ENCODE peak calls at places on chromosomes 16 and 17, in four cellular contexts. Q, H, U and C are unnamed samples.

GRCh38 chr17:59311051-59311468 is 20.4 kb upstream of the YPEL2 start:
- DNase-seq in Q (peak), H (no peak), U (peak), C (peak)

GRCh38 chr16:75750516-75750915 is 24.2 kb upstream of the CPHXL start:
- DNase-seq in H (no peak), U (no peak), Q (no peak), C (no peak)

GRCh38 chr17:16474012-16474725 is 17.8 kb downstream of the LRRC75A start:
- DNase-seq in U (no peak), Q (peak), H (no peak), C (no peak)

GRCh38 chr17:21288581-21289017 is 4.1 kb downstream of the MAP2K3 start:
- DNase-seq in U (peak), H (no peak), Q (no peak), C (peak)

GRCh38 chr17:27379863-27380533 is 76.2 kb upstream of the KSR1 start:
- DNase-seq in H (no peak), Q (no peak), U (no peak), C (no peak)

GRCh38 chr16:51540259-51540658 is 389.2 kb upstream of the SALL1 start:
- DNase-seq in U (no peak), Q (no peak), H (no peak), C (no peak)

GRCh38 chr17:58618336-58618735 is 73.5 kb downstream of the TEX14 start:
- DNase-seq in U (no peak), H (no peak), Q (no peak), C (no peak)

GRCh38 chr16:13939821-13940220 is 19.9 kb downstream of the ERCC4 start:
- DNase-seq in Q (no peak), U (no peak), H (no peak), C (no peak)

GRCh38 chr16:53090591-53091507 is 36.1 kb downstream of the CHD9 start:
- DNase-seq in H (peak), Q (no peak), U (no peak), C (peak)

GRCh38 chr16:72927199-72928088 is 120.5 kb downstream of the ZFHX3 start:
- DNase-seq in U (no peak), Q (no peak), H (peak), C (no peak)

GRCh38 chr16:66326995-66327513 is 39.4 kb upstream of the CDH5 start:
- DNase-seq in H (no peak), Q (no peak), U (no peak), C (no peak)

GRCh38 chr16:31477220-31478216 is 5.4 kb upstream of the SLC5A2 start:
- DNase-seq in Q (peak), U (peak), H (no peak), C (peak)

GRCh38 chr17:45574376-45574775 is 83.9 kb upstream of the PLEKHM1 start:
- DNase-seq in H (peak), U (no peak), Q (no peak), C (no peak)

GRCh38 chr17:6639651-6640535 is 618 bp downstream of the KIAA0753 start:
- DNase-seq in U (peak), Q (peak), H (no peak), C (peak)

GRCh38 chr17:64172510-64172909 is 42.6 kb upstream of the ERN1 start:
- DNase-seq in H (no peak), Q (no peak), U (no peak), C (no peak)

GRCh38 chr17:82810644-82811430 is 29.0 kb downstream of the ZNF750 start:
- DNase-seq in U (no peak), Q (no peak), H (no peak), C (no peak)

GRCh38 chr16:57648590-57649442 is 19.3 kb upstream of the ADGRG3 start:
- DNase-seq in H (no peak), U (peak), Q (peak), C (peak)

GRCh38 chr17:66228887-66229782 is at the start of gene APOH:
- DNase-seq in U (no peak), H (no peak), Q (no peak), C (no peak)

GRCh38 chr17:64506201-64506575 is at the start of gene DDX5:
- DNase-seq in U (peak), H (peak), Q (peak), C (peak)

GRCh38 chr16:60230666-60231065 is 1496.5 kb upstream of the GOT2 start:
- DNase-seq in Q (no peak), H (no peak), U (no peak), C (no peak)

GRCh38 chr16:22198547-22199293 is 7.4 kb upstream of the EEF2K start:
- DNase-seq in H (no peak), U (no peak), Q (peak), C (peak)

GRCh38 chr17:29567362-29568330 is 809 bp upstream of the ABHD15 start:
- DNase-seq in H (no peak), U (peak), Q (peak), C (peak)

GRCh38 chr16:65681406-65681805 is 559.5 kb upstream of the CDH11 start:
- DNase-seq in U (no peak), Q (no peak), H (no peak), C (no peak)

GRCh38 chr16:11857161-11857560 is 5.8 kb upstream of the RSL1D1 start:
- DNase-seq in Q (no peak), U (no peak), H (no peak), C (no peak)

GRCh38 chr16:83109736-83110135 is 483.0 kb downstream of the CDH13 start:
- DNase-seq in Q (no peak), H (no peak), U (no peak), C (no peak)

GRCh38 chr16:85461814-85462404 is 151.2 kb upstream of the GSE1 start:
- DNase-seq in U (no peak), H (no peak), Q (peak), C (no peak)

GRCh38 chr16:89749637-89750036 is 28.3 kb downstream of the ZNF276 start:
- DNase-seq in U (no peak), Q (no peak), H (no peak), C (no peak)

GRCh38 chr17:3659541-3660111 is 8.8 kb downstream of the TAX1BP3 start:
- DNase-seq in H (peak), Q (peak), U (no peak), C (no peak)

GRCh38 chr17:76234354-76234679 is 6.0 kb downstream of the RNF157 start:
- DNase-seq in H (no peak), U (peak), Q (no peak), C (no peak)

GRCh38 chr17:12731839-12732238 is 57.5 kb upstream of the ARHGAP44 start:
- DNase-seq in Q (peak), U (no peak), H (no peak), C (no peak)

GRCh38 chr16:76125871-76126270 is 151.3 kb upstream of the CNTNAP4 start:
- DNase-seq in Q (no peak), H (no peak), U (no peak), C (no peak)

GRCh38 chr16:75238132-75238852 is 13.1 kb downstream of the BCAR1 start:
- DNase-seq in U (no peak), H (peak), Q (peak), C (no peak)

GRCh38 chr17:64773836-64774761 is 112.0 kb upstream of the SMURF2 start:
- DNase-seq in H (peak), Q (peak), U (no peak), C (peak)

GRCh38 chr16:54297154-54297553 is 10.6 kb upstream of the IRX3 start:
- DNase-seq in Q (no peak), H (no peak), U (no peak), C (no peak)

GRCh38 chr16:30370444-30371247 is at the start of gene TBC1D10B:
- DNase-seq in H (peak), U (peak), Q (peak), C (peak)
- TF ChIP-seq CTCF in H (peak), U (no peak), Q (peak), C (no peak)

GRCh38 chr17:5362162-5362811 is 57.2 kb downstream of the NUP88 start:
- DNase-seq in U (no peak), H (no peak), Q (no peak), C (no peak)

GRCh38 chr17:5365831-5366230 is 53.6 kb downstream of the NUP88 start:
- DNase-seq in H (no peak), Q (no peak), U (no peak), C (no peak)

GRCh38 chr17:5364156-5364555 is 55.3 kb downstream of the NUP88 start:
- DNase-seq in U (no peak), Q (no peak), H (peak), C (no peak)

GRCh38 chr17:5364696-5365095 is 54.8 kb downstream of the NUP88 start:
- DNase-seq in Q (no peak), H (no peak), U (no peak), C (no peak)

GRCh38 chr17:5361426-5361825 is 58.0 kb downstream of the NUP88 start:
- DNase-seq in U (no peak), Q (peak), H (no peak), C (no peak)
- TF ChIP-seq CTCF in U (no peak), Q (peak), H (no peak), C (no peak)

GRCh38 chr16:26791166-26791565 is 275.6 kb upstream of the C16orf82 start:
- DNase-seq in Q (no peak), H (no peak), U (no peak), C (no peak)

GRCh38 chr16:26795184-26795583 is 271.5 kb upstream of the C16orf82 start:
- DNase-seq in Q (peak), H (no peak), U (no peak), C (no peak)
- TF ChIP-seq CTCF in Q (peak), H (peak), U (no peak), C (no peak)

GRCh38 chr16:69494993-69495392 is 70.6 kb downstream of the CYB5B start:
- DNase-seq in H (no peak), U (peak), Q (peak), C (peak)
- TF ChIP-seq CTCF in H (peak), U (peak), Q (peak), C (peak)

DNA sequence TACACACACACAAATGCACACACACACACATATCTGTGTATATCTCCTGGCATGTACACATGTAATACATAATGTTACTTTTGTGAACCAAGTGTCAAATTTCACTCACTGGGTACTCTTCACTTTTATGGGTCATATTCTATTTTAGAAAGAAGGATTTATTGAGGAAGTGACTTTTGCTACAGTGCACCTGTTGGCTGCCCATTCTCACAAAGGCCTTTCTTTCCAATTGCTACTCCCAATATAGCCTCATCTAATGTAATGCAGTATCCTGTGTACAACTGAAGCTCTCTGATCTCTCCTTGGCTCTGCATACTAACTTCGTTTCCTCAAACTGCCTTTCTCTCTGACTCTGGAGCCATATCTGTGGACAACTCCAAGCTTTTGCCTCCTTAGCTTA is 107.5 kb downstream of the ABCA8 start:
- DNase-seq in U (no peak), Q (no peak), H (no peak), C (no peak)
- TF ChIP-seq CTCF in U (no peak), Q (no peak), H (no peak), C (no peak)

DNA sequence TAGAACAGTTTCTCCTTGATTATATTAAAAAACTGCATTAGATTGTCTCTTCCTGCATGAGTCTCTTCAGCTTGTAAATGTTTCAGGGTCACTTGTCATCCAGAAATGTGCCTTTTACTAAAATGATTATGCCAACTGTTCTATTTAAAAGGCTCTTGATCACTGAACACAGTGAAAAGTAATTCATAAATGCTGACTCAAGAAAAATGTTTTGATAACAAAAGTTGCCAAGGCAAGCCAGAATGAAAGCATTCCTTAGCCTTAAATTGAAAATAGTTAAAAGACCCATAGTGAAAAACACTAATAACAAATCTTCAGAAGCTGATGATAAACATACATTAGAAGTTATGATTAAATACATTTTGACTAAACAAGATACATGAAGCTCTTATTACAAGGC is 356.0 kb upstream of the KIF2B start:
- DNase-seq in H (no peak), Q (no peak), U (no peak), C (no peak)
- TF ChIP-seq CTCF in H (no peak), Q (no peak), U (no peak), C (no peak)

DNA sequence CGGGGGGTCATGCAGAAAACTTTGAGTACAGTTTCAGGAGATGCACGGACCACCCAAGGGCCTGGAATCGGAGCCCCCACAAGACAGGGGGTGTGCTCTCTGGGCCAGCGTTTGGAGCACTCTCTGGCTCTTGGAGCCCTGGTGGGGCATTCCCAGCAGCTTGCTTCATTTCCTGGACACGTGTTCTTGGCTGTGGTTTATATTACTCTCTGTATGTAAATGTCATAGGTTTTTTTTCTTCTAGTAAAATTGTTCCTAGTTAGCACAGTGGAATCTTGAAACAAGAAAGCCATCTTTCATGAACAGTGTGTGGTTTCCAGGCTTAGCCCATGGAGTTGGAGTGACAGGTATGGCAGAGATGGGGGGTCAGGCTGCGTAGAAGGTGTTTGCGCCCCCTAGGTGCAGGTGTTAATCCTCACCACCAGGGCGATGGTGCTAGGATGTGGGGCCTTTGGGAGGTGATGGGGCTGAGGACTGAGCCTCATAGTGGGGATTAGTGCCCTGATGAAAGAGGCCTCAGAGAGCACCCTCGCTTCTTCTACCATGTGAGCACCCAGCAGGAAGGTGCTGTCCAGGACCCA is 79.8 kb downstream of the JPH3 start:
- DNase-seq in H (peak), Q (peak), U (peak), C (no peak)
- TF ChIP-seq CTCF in H (peak), Q (peak), U (peak), C (no peak)

GRCh38 chr17:73338050-73338491 is 26.3 kb upstream of the CDC42EP4 start:
- DNase-seq in U (no peak), H (no peak), Q (no peak), C (no peak)

GRCh38 chr17:73338566-73339247 is 26.9 kb upstream of the CDC42EP4 start:
- DNase-seq in U (no peak), H (no peak), Q (no peak), C (no peak)

GRCh38 chr17:73341350-73342056 is 29.7 kb upstream of the CDC42EP4 start:
- DNase-seq in H (no peak), Q (no peak), U (no peak), C (no peak)

GRCh38 chr17:73342057-73342522 is 30.3 kb upstream of the CDC42EP4 start:
- DNase-seq in U (no peak), Q (peak), H (no peak), C (no peak)

DNA sequence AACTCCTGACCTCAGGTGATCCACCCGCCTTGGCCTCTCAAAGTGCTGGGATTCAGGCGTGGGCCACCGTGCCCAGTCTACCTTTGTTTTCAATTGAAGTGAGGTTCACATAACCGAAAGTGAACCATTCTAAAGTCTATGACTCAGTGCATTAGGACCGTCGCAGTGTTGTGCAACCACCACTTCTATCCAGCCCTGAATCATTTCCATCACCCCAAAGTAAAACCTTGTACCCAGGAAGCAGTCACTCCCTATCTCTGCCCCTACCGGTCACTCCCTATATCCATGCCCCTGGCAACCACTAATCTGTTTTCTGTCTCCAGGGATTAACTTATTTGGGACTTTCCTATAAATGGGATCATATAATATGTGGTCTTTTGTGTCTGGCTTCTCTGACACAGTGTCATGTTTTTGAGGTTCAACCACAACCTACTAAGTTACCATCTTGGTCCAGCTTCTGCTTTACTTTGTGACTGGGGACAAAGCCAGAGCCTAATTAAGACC is 28.3 kb upstream of the CDC42EP4 start:
- DNase-seq in U (no peak), Q (no peak), H (peak), C (no peak)
- TF ChIP-seq CTCF in U (no peak), Q (no peak), H (peak), C (no peak)

DNA sequence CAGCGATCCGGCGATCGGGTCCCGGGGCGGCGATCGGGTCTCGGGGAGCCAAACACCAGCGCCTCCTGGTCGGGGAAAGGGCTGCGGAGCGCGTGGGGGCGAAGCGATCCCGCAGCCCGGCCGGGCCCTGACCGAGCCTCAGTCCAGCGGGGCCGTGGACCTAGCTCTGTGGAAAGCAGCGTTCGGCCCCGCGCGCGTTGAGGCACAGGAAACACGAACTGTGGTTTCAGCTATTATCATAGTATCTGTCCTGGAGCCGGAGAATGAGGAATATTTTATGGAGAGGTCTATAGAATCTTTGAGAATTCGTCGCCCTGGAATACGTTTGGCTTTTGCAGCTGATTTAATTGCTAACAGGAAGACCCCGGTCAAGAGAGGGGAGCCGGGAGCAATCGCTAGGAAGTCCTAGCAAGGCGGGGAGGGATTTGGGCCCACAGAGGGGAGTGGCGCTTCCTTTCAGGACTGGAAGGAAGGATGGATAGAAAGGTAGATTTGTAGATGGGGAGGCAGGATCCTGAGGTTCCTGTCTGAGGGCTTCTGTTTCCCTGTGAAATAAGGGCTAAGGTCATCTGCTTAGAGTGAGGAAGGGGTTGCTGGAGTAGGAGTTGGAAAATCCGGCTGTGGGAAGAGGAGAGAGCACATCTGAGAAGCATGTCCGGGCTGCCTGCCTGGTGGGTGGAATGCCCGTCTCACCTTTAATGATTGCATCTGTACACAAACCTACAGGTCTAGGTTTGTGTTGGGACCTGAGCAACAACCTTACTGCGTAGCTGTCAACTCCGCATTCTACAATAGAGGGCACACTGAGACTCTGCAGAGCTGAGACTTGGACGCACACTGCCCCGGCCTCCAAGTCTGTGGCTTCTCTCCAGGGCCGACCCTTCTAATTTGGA is 770 bp downstream of the CCNF start:
- DNase-seq in Q (no peak), U (peak), H (no peak), C (peak)
- TF ChIP-seq CTCF in Q (no peak), U (peak), H (peak), C (peak)